ENCODE peak calls at places on chromosome 5, in ten cellular contexts. One of them, this sample, is unnamed. For H4K20me1, the result is how much of the 10 kb centered on the place peaks cover.

GRCh38 chr5:170176916-170177315 is 55.9 kb upstream of the C5orf58 start:
- DNase-seq in fibroblast of lung: no peak
- DNase-seq in SK-N-SH: no peak
- DNase-seq in GM23338: no peak
- DNase-seq in astrocyte: no peak
- DNase-seq in hepatocyte: no peak
- DNase-seq in H1: no peak
- DNase-seq in PC-3: no peak
- DNase-seq in IMR-90: no peak
- DNase-seq in mammary epithelial cell: no peak
- DNase-seq in this sample: no peak

GRCh38 chr5:57311251-57311650 is 137.4 kb downstream of the GPBP1 start:
- DNase-seq in SK-N-SH: no peak
- DNase-seq in fibroblast of lung: no peak
- DNase-seq in mammary epithelial cell: no peak
- DNase-seq in PC-3: no peak
- DNase-seq in astrocyte: peak
- DNase-seq in hepatocyte: no peak
- DNase-seq in IMR-90: no peak
- DNase-seq in GM23338: peak
- DNase-seq in H1: no peak
- DNase-seq in this sample: no peak

GRCh38 chr5:134543820-134544692 is 18.6 kb downstream of the JADE2 start:
- DNase-seq in H1: no peak
- DNase-seq in SK-N-SH: no peak
- DNase-seq in hepatocyte: no peak
- DNase-seq in fibroblast of lung: no peak
- DNase-seq in IMR-90: no peak
- DNase-seq in astrocyte: no peak
- DNase-seq in PC-3: no peak
- DNase-seq in mammary epithelial cell: no peak
- DNase-seq in GM23338: no peak
- DNase-seq in this sample: peak

GRCh38 chr5:147898875-147899401 is 7.4 kb downstream of the C5orf46 start:
- DNase-seq in hepatocyte: no peak
- DNase-seq in astrocyte: peak
- DNase-seq in IMR-90: peak
- DNase-seq in SK-N-SH: no peak
- DNase-seq in fibroblast of lung: no peak
- DNase-seq in PC-3: peak
- DNase-seq in GM23338: no peak
- DNase-seq in mammary epithelial cell: peak
- DNase-seq in H1: no peak
- DNase-seq in this sample: no peak

GRCh38 chr5:96901841-96902240 is 25.5 kb downstream of the ERAP2 start:
- DNase-seq in mammary epithelial cell: no peak
- DNase-seq in GM23338: no peak
- DNase-seq in PC-3: peak
- DNase-seq in IMR-90: no peak
- DNase-seq in H1: no peak
- DNase-seq in SK-N-SH: no peak
- DNase-seq in fibroblast of lung: no peak
- DNase-seq in hepatocyte: no peak
- DNase-seq in astrocyte: no peak
- DNase-seq in this sample: no peak

GRCh38 chr5:174022384-174023095 is 23.0 kb upstream of the NSG2 start:
- DNase-seq in mammary epithelial cell: no peak
- DNase-seq in GM23338: peak
- DNase-seq in hepatocyte: no peak
- DNase-seq in fibroblast of lung: no peak
- DNase-seq in H1: no peak
- DNase-seq in SK-N-SH: no peak
- DNase-seq in IMR-90: no peak
- DNase-seq in PC-3: no peak
- DNase-seq in astrocyte: no peak
- DNase-seq in this sample: no peak

GRCh38 chr5:135359374-135360165 is 39.5 kb downstream of the MACROH2A1 start:
- DNase-seq in IMR-90: peak
- DNase-seq in fibroblast of lung: peak
- DNase-seq in mammary epithelial cell: no peak
- DNase-seq in hepatocyte: no peak
- DNase-seq in SK-N-SH: no peak
- DNase-seq in astrocyte: no peak
- DNase-seq in PC-3: no peak
- DNase-seq in H1: no peak
- DNase-seq in GM23338: no peak
- DNase-seq in this sample: no peak

GRCh38 chr5:122465994-122466393 is 154.0 kb downstream of the SNCAIP start:
- DNase-seq in PC-3: no peak
- DNase-seq in GM23338: peak
- DNase-seq in fibroblast of lung: no peak
- DNase-seq in hepatocyte: no peak
- DNase-seq in IMR-90: no peak
- DNase-seq in H1: no peak
- DNase-seq in mammary epithelial cell: no peak
- DNase-seq in SK-N-SH: no peak
- DNase-seq in astrocyte: no peak
- DNase-seq in this sample: no peak

GRCh38 chr5:59124983-59125960 is 542.4 kb downstream of the RAB3C start:
- DNase-seq in GM23338: peak
- DNase-seq in PC-3: no peak
- DNase-seq in fibroblast of lung: peak
- DNase-seq in H1: peak
- DNase-seq in hepatocyte: no peak
- DNase-seq in mammary epithelial cell: no peak
- DNase-seq in astrocyte: no peak
- DNase-seq in SK-N-SH: no peak
- DNase-seq in IMR-90: peak
- DNase-seq in this sample: no peak

GRCh38 chr5:180959661-180960060 is 29.0 kb upstream of the BTNL3 start:
- DNase-seq in mammary epithelial cell: no peak
- DNase-seq in SK-N-SH: no peak
- DNase-seq in fibroblast of lung: no peak
- DNase-seq in astrocyte: no peak
- DNase-seq in GM23338: no peak
- DNase-seq in H1: no peak
- DNase-seq in PC-3: no peak
- DNase-seq in IMR-90: no peak
- DNase-seq in hepatocyte: no peak
- DNase-seq in this sample: no peak

GRCh38 chr5:127978738-127979300 is 104.7 kb upstream of the SLC12A2 start:
- DNase-seq in IMR-90: no peak
- DNase-seq in GM23338: no peak
- DNase-seq in fibroblast of lung: no peak
- DNase-seq in H1: no peak
- DNase-seq in SK-N-SH: no peak
- DNase-seq in hepatocyte: no peak
- DNase-seq in PC-3: no peak
- DNase-seq in mammary epithelial cell: no peak
- DNase-seq in astrocyte: no peak
- DNase-seq in this sample: no peak

GRCh38 chr5:72408602-72409001 is 88.4 kb downstream of the PTCD2 start:
- DNase-seq in SK-N-SH: no peak
- DNase-seq in astrocyte: no peak
- DNase-seq in GM23338: no peak
- DNase-seq in PC-3: no peak
- DNase-seq in hepatocyte: peak
- DNase-seq in IMR-90: peak
- DNase-seq in H1: no peak
- DNase-seq in mammary epithelial cell: no peak
- DNase-seq in fibroblast of lung: peak
- DNase-seq in this sample: no peak

GRCh38 chr5:155147222-155147621 is 133.7 kb downstream of the KIF4B start:
- DNase-seq in H1: no peak
- DNase-seq in IMR-90: no peak
- DNase-seq in fibroblast of lung: peak
- DNase-seq in hepatocyte: peak
- DNase-seq in SK-N-SH: peak
- DNase-seq in GM23338: no peak
- DNase-seq in astrocyte: no peak
- DNase-seq in PC-3: peak
- DNase-seq in mammary epithelial cell: no peak
- DNase-seq in this sample: peak

DNA sequence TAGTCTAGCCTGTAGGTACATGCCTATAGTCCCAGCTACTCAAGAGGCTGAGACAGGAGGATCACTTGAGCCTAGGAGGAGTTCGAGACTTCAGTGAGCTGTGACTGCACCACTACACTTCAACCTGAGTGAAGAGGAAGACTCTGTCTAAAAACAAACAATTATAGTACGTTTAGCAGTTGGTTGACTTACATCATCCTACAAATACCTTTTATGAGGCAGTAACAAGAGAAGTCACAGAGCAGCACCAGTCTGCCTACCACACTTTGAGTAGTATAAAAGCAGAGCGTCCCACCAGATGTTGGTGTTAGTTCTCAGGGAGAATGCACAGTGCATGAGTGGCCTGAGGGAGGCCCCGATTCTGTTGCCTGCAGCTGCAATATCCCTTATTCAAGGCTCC is 16.1 kb downstream of the ZFR start:
- DNase-seq in H1: no peak
- DNase-seq in astrocyte: no peak
- DNase-seq in mammary epithelial cell: no peak
- DNase-seq in fibroblast of lung: no peak
- DNase-seq in SK-N-SH: no peak
- DNase-seq in hepatocyte: no peak
- DNase-seq in PC-3: no peak
- DNase-seq in GM23338: no peak
- DNase-seq in IMR-90: no peak
- DNase-seq in this sample: no peak
- H4K20me1 ChIP-seq in H1: under half
- H4K20me1 ChIP-seq in astrocyte: half or more
- H4K20me1 ChIP-seq in mammary epithelial cell: under half
- H4K20me1 ChIP-seq in fibroblast of lung: under half
- H4K20me1 ChIP-seq in SK-N-SH: half or more
- H4K20me1 ChIP-seq in hepatocyte: half or more
- H4K20me1 ChIP-seq in PC-3: under half
- H4K20me1 ChIP-seq in GM23338: under half
- H4K20me1 ChIP-seq in IMR-90: half or more
- H4K20me1 ChIP-seq in this sample: half or more

DNA sequence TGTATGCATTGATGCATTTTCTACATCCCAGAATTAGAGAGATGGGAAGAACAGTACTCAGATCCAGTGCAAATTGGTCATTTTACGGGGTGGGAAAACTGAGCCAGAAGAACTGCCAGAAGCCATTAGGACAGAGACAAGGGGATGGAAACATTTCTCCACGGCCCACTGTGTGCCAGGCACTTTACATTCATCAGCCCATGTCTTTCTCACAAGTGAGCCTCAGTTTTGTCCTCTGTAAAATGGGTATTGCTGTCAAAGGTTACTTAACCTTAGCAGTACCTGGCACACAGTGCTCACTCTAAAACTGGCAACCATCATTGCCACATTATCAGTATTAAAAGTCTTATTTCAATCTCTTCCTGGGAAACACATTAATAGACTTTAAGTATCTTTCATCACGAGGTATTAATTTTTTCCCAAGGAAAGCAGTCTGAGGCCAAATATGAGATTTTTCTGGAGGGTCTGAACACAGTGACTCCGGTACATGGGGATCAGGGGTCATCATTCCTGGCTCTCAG is 5.2 kb downstream of the DUSP1 start:
- DNase-seq in mammary epithelial cell: no peak
- DNase-seq in PC-3: no peak
- DNase-seq in astrocyte: peak
- DNase-seq in GM23338: no peak
- DNase-seq in SK-N-SH: no peak
- DNase-seq in IMR-90: peak
- DNase-seq in hepatocyte: peak
- DNase-seq in fibroblast of lung: peak
- DNase-seq in H1: no peak
- DNase-seq in this sample: no peak
- H3K4me3 ChIP-seq in mammary epithelial cell: no peak
- H3K4me3 ChIP-seq in PC-3: peak
- H3K4me3 ChIP-seq in astrocyte: peak
- H3K4me3 ChIP-seq in GM23338: peak
- H3K4me3 ChIP-seq in SK-N-SH: peak
- H3K4me3 ChIP-seq in IMR-90: no peak
- H3K4me3 ChIP-seq in hepatocyte: no peak
- H3K4me3 ChIP-seq in fibroblast of lung: peak
- H3K4me3 ChIP-seq in H1: no peak
- H3K4me3 ChIP-seq in this sample: peak

GRCh38 chr5:139299477-139299876 is 5.9 kb downstream of the MATR3 start:
- DNase-seq in fibroblast of lung: no peak
- DNase-seq in GM23338: no peak
- DNase-seq in hepatocyte: no peak
- DNase-seq in astrocyte: no peak
- DNase-seq in PC-3: no peak
- DNase-seq in IMR-90: no peak
- DNase-seq in SK-N-SH: no peak
- DNase-seq in mammary epithelial cell: no peak
- DNase-seq in H1: no peak
- DNase-seq in this sample: no peak

GRCh38 chr5:139296862-139297326 is 3.4 kb downstream of the MATR3 start:
- DNase-seq in fibroblast of lung: no peak
- DNase-seq in GM23338: no peak
- DNase-seq in PC-3: no peak
- DNase-seq in IMR-90: no peak
- DNase-seq in SK-N-SH: no peak
- DNase-seq in hepatocyte: no peak
- DNase-seq in H1: peak
- DNase-seq in mammary epithelial cell: no peak
- DNase-seq in astrocyte: no peak
- DNase-seq in this sample: no peak

GRCh38 chr5:139297439-139298133 is 4.0 kb downstream of the MATR3 start:
- DNase-seq in PC-3: no peak
- DNase-seq in GM23338: no peak
- DNase-seq in H1: no peak
- DNase-seq in SK-N-SH: no peak
- DNase-seq in hepatocyte: no peak
- DNase-seq in mammary epithelial cell: no peak
- DNase-seq in IMR-90: no peak
- DNase-seq in astrocyte: no peak
- DNase-seq in fibroblast of lung: no peak
- DNase-seq in this sample: peak

GRCh38 chr5:139296198-139296597 is 2.7 kb downstream of the MATR3 start:
- DNase-seq in astrocyte: no peak
- DNase-seq in fibroblast of lung: no peak
- DNase-seq in hepatocyte: no peak
- DNase-seq in IMR-90: no peak
- DNase-seq in SK-N-SH: no peak
- DNase-seq in H1: no peak
- DNase-seq in GM23338: no peak
- DNase-seq in PC-3: no peak
- DNase-seq in mammary epithelial cell: no peak
- DNase-seq in this sample: no peak

GRCh38 chr5:139298242-139298641 is 4.7 kb downstream of the MATR3 start:
- DNase-seq in PC-3: no peak
- DNase-seq in astrocyte: no peak
- DNase-seq in IMR-90: no peak
- DNase-seq in GM23338: no peak
- DNase-seq in hepatocyte: no peak
- DNase-seq in H1: no peak
- DNase-seq in SK-N-SH: no peak
- DNase-seq in fibroblast of lung: no peak
- DNase-seq in mammary epithelial cell: no peak
- DNase-seq in this sample: no peak
- H4K20me1 ChIP-seq in PC-3: half or more
- H4K20me1 ChIP-seq in astrocyte: half or more
- H4K20me1 ChIP-seq in IMR-90: half or more
- H4K20me1 ChIP-seq in GM23338: half or more
- H4K20me1 ChIP-seq in hepatocyte: half or more
- H4K20me1 ChIP-seq in H1: half or more
- H4K20me1 ChIP-seq in SK-N-SH: half or more
- H4K20me1 ChIP-seq in fibroblast of lung: under half
- H4K20me1 ChIP-seq in mammary epithelial cell: under half
- H4K20me1 ChIP-seq in this sample: half or more

GRCh38 chr5:178145965-178146820 is 7.5 kb downstream of the NHP2 start:
- DNase-seq in SK-N-SH: peak
- DNase-seq in hepatocyte: peak
- DNase-seq in mammary epithelial cell: peak
- DNase-seq in H1: peak
- DNase-seq in IMR-90: peak
- DNase-seq in PC-3: peak
- DNase-seq in astrocyte: no peak
- DNase-seq in GM23338: peak
- DNase-seq in fibroblast of lung: peak
- DNase-seq in this sample: peak
- H3K4me3 ChIP-seq in SK-N-SH: no peak
- H3K4me3 ChIP-seq in hepatocyte: no peak
- H3K4me3 ChIP-seq in mammary epithelial cell: no peak
- H3K4me3 ChIP-seq in H1: no peak
- H3K4me3 ChIP-seq in IMR-90: no peak
- H3K4me3 ChIP-seq in PC-3: no peak
- H3K4me3 ChIP-seq in astrocyte: no peak
- H3K4me3 ChIP-seq in GM23338: no peak
- H3K4me3 ChIP-seq in fibroblast of lung: no peak
- H3K4me3 ChIP-seq in this sample: no peak